ENCODE peak calls at places on chromosomes 13 and 19, in six cellular contexts. P, B, M, J, U and Q are unnamed samples.

GRCh38 chr19:13765395-13766094 is 1.2 kb downstream of the MRI1 start:
- DNase-seq in U (no peak), B (no peak), M (no peak), P (no peak), J (no peak), Q (no peak)

GRCh38 chr19:16571283-16571682 is 932 bp downstream of the SLC35E1 start:
- DNase-seq in P (no peak), J (no peak), B (peak), U (no peak), M (no peak), Q (no peak)

GRCh38 chr19:42323852-42324654 is 1.4 kb upstream of the MEGF8 start:
- DNase-seq in J (no peak), U (no peak), M (no peak), P (no peak), B (no peak), Q (peak)

GRCh38 chr19:1189419-1189818 is 15.4 kb upstream of the SBNO2 start:
- DNase-seq in B (peak), P (peak), J (no peak), U (no peak), M (no peak), Q (peak)

GRCh38 chr19:10812902-10813404 is 23.1 kb downstream of the TMED1 start:
- DNase-seq in J (no peak), M (no peak), B (peak), P (peak), U (no peak), Q (peak)

GRCh38 chr19:457636-458035 is 3.2 kb downstream of the SHC2 start:
- DNase-seq in U (no peak), J (no peak), M (no peak), P (no peak), B (no peak), Q (no peak)

GRCh38 chr19:33171916-33172359 is 22.2 kb upstream of the LRP3 start:
- DNase-seq in M (no peak), U (no peak), J (no peak), P (no peak), B (no peak), Q (no peak)

GRCh38 chr13:20359335-20359734 is 127.2 kb upstream of the GJB6 start:
- DNase-seq in J (no peak), P (no peak), M (no peak), U (no peak), B (no peak), Q (no peak)

GRCh38 chr19:35549174-35549788 is 3.9 kb downstream of the TMEM147 start:
- DNase-seq in J (no peak), B (peak), M (no peak), U (no peak), P (peak), Q (peak)

GRCh38 chr13:38417727-38418126 is 68.1 kb downstream of the UFM1 start:
- DNase-seq in B (no peak), P (no peak), U (no peak), M (no peak), J (no peak), Q (peak)

GRCh38 chr13:61246351-61246750 is 169.3 kb downstream of the PCDH20 start:
- DNase-seq in J (no peak), U (no peak), P (no peak), M (no peak), B (no peak), Q (no peak)

GRCh38 chr19:17703823-17704463 is 15.3 kb upstream of the MAP1S start:
- DNase-seq in P (peak), M (peak), B (peak), J (no peak), U (no peak), Q (peak)

GRCh38 chr19:11125994-11126685 is 29.4 kb downstream of the SPC24 start:
- DNase-seq in B (peak), P (peak), J (peak), U (peak), M (peak), Q (peak)

GRCh38 chr19:57850553-57851017 is 926 bp downstream of the ZNF587 start:
- DNase-seq in U (no peak), P (peak), J (peak), M (no peak), B (no peak), Q (peak)

GRCh38 chr19:31312004-31312403 is 37.2 kb downstream of the TSHZ3 start:
- DNase-seq in U (no peak), J (no peak), M (no peak), B (no peak), P (peak), Q (peak)

GRCh38 chr13:113647351-113648217 is 10.4 kb downstream of the ATP4B start:
- DNase-seq in B (no peak), U (peak), P (no peak), J (peak), M (no peak), Q (no peak)

GRCh38 chr13:99374994-99375805 is 68.0 kb upstream of the GPR183 start:
- DNase-seq in P (peak), B (peak), J (peak), M (no peak), U (no peak), Q (peak)

GRCh38 chr13:20685042-20685441 is 18.5 kb upstream of the IL17D start:
- DNase-seq in M (no peak), J (no peak), B (no peak), P (no peak), U (no peak), Q (no peak)

GRCh38 chr19:18562086-18562485 is 4.4 kb downstream of the KXD1 start:
- DNase-seq in P (no peak), B (no peak), J (no peak), M (no peak), U (no peak), Q (no peak)

GRCh38 chr13:98834254-98834960 is 81.9 kb upstream of the SLC15A1 start:
- DNase-seq in P (no peak), B (no peak), U (no peak), M (no peak), J (no peak), Q (no peak)

GRCh38 chr19:16234552-16235445 is 37.1 kb downstream of the AP1M1 start:
- DNase-seq in B (no peak), M (no peak), P (no peak), U (no peak), J (no peak), Q (no peak)

GRCh38 chr13:29522044-29522685 is 73.3 kb downstream of the SLC7A1 start:
- DNase-seq in B (no peak), M (no peak), J (no peak), U (no peak), P (no peak), Q (no peak)

GRCh38 chr19:4524808-4525562 is 6.7 kb upstream of the PLIN4 start:
- DNase-seq in B (peak), J (no peak), U (no peak), P (peak), M (peak), Q (peak)

GRCh38 chr13:32278456-32278855 is 36.7 kb downstream of the ZAR1L start:
- DNase-seq in J (no peak), B (no peak), M (no peak), P (no peak), U (no peak), Q (no peak)

GRCh38 chr19:49057636-49058234 is at the start of gene CGB7:
- DNase-seq in J (peak), P (peak), M (no peak), U (no peak), B (no peak), Q (peak)

GRCh38 chr19:1245468-1245867 is 2.9 kb upstream of the MIDN start:
- DNase-seq in P (no peak), B (no peak), U (no peak), J (no peak), M (no peak), Q (no peak)

GRCh38 chr13:46170687-46171086 is 11.3 kb downstream of the LCP1 start:
- DNase-seq in B (no peak), P (no peak), U (no peak), J (no peak), M (no peak), Q (no peak)

GRCh38 chr13:41398494-41399190 is 58.7 kb upstream of the RGCC start:
- DNase-seq in U (no peak), P (no peak), B (no peak), J (no peak), M (no peak), Q (peak)

GRCh38 chr13:30936920-30937319 is 4.5 kb downstream of the TEX26 start:
- DNase-seq in M (no peak), P (no peak), J (no peak), U (no peak), B (no peak), Q (no peak)

GRCh38 chr19:51440846-51441409 is 17.3 kb downstream of the SIGLEC8 start:
- DNase-seq in M (no peak), B (peak), U (no peak), P (peak), J (peak), Q (peak)

GRCh38 chr13:20389696-20390525 is 135.7 kb downstream of the CRYL1 start:
- DNase-seq in U (no peak), J (no peak), P (no peak), B (no peak), M (no peak), Q (no peak)

GRCh38 chr19:1079566-1080111 is 12.7 kb downstream of the ARHGAP45 start:
- DNase-seq in J (peak), M (no peak), U (no peak), P (peak), B (no peak), Q (peak)

GRCh38 chr13:53411443-53411842 is 382.8 kb downstream of the OLFM4 start:
- DNase-seq in P (no peak), J (no peak), U (no peak), M (no peak), B (no peak), Q (no peak)

GRCh38 chr13:40221460-40222201 is 444.8 kb downstream of the FOXO1 start:
- DNase-seq in P (peak), B (no peak), J (no peak), U (no peak), M (no peak), Q (peak)

GRCh38 chr13:99894835-99895427 is 76.6 kb downstream of the ZIC5 start:
- DNase-seq in M (no peak), U (no peak), B (no peak), J (no peak), P (no peak), Q (no peak)

GRCh38 chr19:21322528-21322927 is 6.7 kb downstream of the ZNF708 start:
- DNase-seq in B (no peak), U (no peak), M (no peak), P (no peak), J (no peak), Q (no peak)